ENCODE peak calls at places on chromosomes 2 and 18, in five cellular contexts. T, O, L, Q and N are unnamed samples.

GRCh38 chr18:43785145-43785544 is 507.9 kb upstream of the SYT4 start:
- DNase-seq in T (no peak), O (no peak), L (no peak), Q (no peak), N (no peak)

GRCh38 chr18:54358495-54358793 is 738 bp downstream of the C18orf54 start:
- DNase-seq in T (no peak), O (no peak), L (no peak), Q (peak), N (no peak)

GRCh38 chr18:58669731-58670379 is 1.4 kb upstream of the MALT1 start:
- DNase-seq in T (no peak), O (no peak), L (no peak), Q (peak), N (no peak)

GRCh38 chr2:63023444-63023843 is 27.2 kb upstream of the OTX1 start:
- DNase-seq in T (no peak), O (no peak), L (no peak), Q (peak), N (no peak)

GRCh38 chr2:170271340-170271739 is 93.4 kb downstream of the MYO3B start:
- DNase-seq in T (peak), O (no peak), L (no peak), Q (no peak), N (no peak)

GRCh38 chr18:77551055-77551454 is 301.4 kb downstream of the GALR1 start:
- DNase-seq in T (no peak), O (no peak), L (no peak), Q (no peak), N (no peak)

GRCh38 chr2:65539633-65540032 is 107.2 kb upstream of the SPRED2 start:
- DNase-seq in T (no peak), O (no peak), L (no peak), Q (no peak), N (no peak)

GRCh38 chr18:34820360-34820759 is 110.3 kb downstream of the DTNA start:
- DNase-seq in T (no peak), O (no peak), L (no peak), Q (no peak), N (no peak)

GRCh38 chr2:37061770-37062169 is 22.4 kb downstream of the HEATR5B start:
- DNase-seq in T (no peak), O (no peak), L (no peak), Q (no peak), N (no peak)

GRCh38 chr18:48292229-48292628 is 117.0 kb downstream of the ZBTB7C start:
- DNase-seq in T (no peak), O (no peak), L (no peak), Q (no peak), N (no peak)

GRCh38 chr2:62741954-62742722 is 36.6 kb downstream of the EHBP1 start:
- DNase-seq in T (no peak), O (no peak), L (no peak), Q (no peak), N (no peak)

GRCh38 chr18:32893915-32894314 is 121.1 kb upstream of the KLHL14 start:
- DNase-seq in T (no peak), O (no peak), L (no peak), Q (no peak), N (no peak)

GRCh38 chr18:32888311-32888710 is 115.5 kb upstream of the KLHL14 start:
- DNase-seq in T (no peak), O (no peak), L (no peak), Q (no peak), N (no peak)

GRCh38 chr18:32889620-32890593 is 117.1 kb upstream of the KLHL14 start:
- DNase-seq in T (no peak), O (no peak), L (no peak), Q (no peak), N (no peak)

GRCh38 chr18:32891130-32891529 is 118.3 kb upstream of the KLHL14 start:
- DNase-seq in T (no peak), O (no peak), L (no peak), Q (no peak), N (no peak)

DNA sequence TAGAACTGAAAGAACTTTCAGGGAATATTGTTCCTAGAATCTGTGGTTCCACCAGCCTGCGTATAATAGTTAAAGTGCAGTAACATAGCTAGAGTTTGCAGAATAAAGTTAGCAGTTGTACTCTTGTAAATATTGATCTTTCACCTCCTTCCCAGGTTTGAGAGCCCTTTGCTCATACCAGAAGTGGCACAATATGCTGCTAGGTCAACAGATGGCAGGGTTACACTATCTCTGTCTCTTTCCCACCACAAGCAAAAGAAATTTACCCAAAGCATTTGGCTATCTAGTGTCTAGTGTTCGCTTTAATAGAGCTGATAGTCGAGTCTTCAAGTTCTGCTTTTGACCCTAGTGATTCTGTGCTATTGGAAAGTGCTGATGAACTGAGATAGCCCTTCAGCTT is 119.0 kb upstream of the KLHL14 start:
- DNase-seq in T (no peak), O (no peak), L (no peak), Q (no peak), N (no peak)
- H3K27ac ChIP-seq in T (no peak), O (no peak), L (no peak), Q (no peak), N (no peak)

DNA sequence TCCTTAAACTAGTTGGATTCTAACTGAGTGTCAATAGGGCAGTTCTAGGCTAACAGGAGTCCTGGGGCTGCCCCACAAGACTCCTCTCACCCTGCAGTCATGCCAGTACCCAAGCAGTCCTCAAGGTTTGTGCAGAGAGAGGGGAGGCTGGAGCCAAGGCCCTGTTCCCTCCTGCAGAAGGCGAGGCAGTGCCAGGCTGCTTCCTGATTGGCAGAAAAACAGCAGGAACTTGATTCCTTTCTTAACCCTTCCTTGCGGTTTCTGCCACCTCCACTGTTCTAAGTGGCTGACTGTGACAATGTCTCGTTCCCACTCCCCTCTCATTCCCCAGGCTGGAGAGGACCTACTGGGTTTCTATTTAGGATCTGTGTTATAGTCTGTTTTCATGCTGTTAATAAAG is 75.3 kb downstream of the LPIN1 start:
- DNase-seq in T (no peak), O (no peak), L (no peak), Q (no peak), N (no peak)
- TF ChIP-seq POLR2A in T (no peak), O (no peak), L (no peak), Q (no peak), N (no peak)

GRCh38 chr2:239911630-239912071 is 113.5 kb downstream of the NDUFA10 start:
- DNase-seq in T (peak), O (no peak), L (no peak), Q (no peak), N (no peak)
- H3K27ac ChIP-seq in T (peak), O (peak), L (peak), Q (no peak), N (no peak)

DNA sequence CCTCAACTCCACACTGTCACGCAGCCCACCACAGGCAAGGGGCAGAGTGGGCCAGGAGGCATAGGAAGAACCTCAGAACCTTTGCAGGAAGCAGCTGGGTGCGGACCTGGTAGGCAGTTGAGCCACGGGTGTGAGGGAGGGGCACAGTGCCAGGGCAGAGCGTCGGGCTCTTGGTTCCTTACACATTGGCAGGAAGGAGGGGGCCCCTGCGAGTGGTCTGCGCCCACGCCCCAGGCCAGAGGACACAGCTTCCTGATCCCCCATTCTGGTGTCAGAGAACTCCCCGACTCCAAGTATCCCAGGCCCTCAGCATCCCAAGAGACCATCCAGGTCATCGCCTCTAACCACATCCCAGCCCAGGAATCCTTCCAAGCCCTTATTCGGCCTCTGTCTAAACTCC is 61.5 kb downstream of the TNS1 start:
- DNase-seq in T (peak), O (no peak), L (no peak), Q (no peak), N (no peak)
- TF ChIP-seq POLR2A in T (no peak), O (no peak), L (no peak), Q (no peak), N (no peak)

DNA sequence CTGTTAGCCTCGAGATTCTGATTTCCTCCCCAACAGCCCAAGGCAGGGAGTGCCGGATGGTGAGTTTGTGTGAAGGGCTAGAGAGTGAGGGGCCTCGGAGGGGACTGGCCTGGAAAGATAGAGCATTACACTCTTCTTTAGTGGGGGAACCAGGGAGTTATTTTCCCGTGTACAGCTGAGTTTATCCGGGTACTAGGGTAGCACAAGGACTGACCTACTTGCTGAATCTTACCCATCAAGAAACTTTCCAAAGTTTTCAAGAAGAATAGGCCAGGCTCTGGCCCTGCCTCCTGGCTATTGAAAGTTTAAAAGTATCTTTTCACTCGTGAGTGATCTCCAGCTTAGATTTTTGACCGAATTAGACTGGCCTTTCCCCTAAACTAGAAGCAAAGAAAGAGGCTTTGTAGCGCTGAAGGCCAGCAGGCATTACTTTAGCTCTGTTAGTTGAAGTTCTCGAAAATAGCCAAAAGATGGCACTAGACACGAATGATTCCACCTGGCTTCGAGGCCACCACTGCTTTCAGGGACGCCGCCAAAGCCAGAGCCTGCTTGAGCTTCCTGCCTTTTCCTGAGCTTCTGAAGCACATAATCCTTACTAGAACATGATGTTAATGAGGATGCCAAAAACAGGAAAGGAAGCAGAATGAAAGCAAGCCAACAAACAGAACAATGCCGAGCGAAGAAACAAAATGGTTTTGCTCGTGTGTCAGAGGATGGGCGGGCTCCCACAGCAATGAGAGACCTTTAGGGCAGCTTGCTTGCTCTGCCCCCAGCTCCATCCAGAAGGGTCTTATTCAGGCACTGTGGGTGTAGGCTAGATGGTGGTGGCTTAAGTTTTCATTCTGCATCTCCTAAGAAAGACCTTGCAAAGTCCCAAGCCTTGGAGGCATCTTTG is 55.8 kb downstream of the TSN start:
- DNase-seq in T (peak), O (no peak), L (peak), Q (peak), N (peak)
- H3K27ac ChIP-seq in T (peak), O (no peak), L (no peak), Q (no peak), N (no peak)

DNA sequence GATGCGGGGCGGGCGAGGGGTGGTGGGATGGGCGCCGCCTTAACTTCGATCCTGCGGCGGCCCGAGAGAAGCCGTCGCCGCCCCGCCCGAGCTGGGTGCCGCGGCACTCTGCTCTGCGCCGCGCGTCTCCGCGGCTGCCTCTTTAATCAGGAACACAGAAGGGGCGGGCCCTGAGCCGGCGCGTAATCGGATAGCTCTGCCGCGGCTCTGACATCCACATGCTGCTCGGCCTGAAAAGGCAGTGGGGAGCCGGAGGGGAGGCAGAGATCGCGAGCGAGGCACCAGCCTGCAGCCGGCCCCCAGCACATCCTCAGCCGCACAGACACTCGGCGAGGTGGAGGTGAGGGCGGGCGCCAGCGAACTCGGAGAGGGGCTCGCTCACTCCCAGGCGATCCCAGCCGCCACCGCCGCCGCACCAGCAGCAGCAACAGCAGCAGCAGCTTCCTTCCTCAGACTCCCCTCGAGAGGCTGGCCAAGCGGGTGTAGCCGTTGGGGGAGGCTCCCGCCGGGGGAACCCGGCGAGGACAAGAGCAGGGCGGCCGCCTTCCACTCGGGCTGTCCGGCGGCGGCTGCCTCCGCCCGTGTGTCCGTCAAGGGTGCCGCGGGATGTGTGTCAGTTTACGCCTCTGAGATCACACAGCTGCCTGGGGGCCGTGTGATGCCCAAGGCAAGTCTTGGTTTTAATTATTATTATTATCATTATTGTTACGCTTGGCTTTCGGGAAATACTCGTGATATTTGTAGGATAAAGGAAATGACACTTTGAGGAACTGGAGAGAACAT is at the start of gene NRP2:
- DNase-seq in T (peak), O (no peak), L (peak), Q (peak), N (peak)
- TF ChIP-seq POLR2A in T (no peak), O (peak), L (peak), Q (peak), N (peak)

GRCh38 chr2:60556998-60557955 is 3.8 kb upstream of the BCL11A start:
- DNase-seq in T (no peak), O (no peak), L (no peak), Q (no peak), N (no peak)
- H3K27ac ChIP-seq in T (no peak), O (peak), L (no peak), Q (no peak), N (no peak)

DNA sequence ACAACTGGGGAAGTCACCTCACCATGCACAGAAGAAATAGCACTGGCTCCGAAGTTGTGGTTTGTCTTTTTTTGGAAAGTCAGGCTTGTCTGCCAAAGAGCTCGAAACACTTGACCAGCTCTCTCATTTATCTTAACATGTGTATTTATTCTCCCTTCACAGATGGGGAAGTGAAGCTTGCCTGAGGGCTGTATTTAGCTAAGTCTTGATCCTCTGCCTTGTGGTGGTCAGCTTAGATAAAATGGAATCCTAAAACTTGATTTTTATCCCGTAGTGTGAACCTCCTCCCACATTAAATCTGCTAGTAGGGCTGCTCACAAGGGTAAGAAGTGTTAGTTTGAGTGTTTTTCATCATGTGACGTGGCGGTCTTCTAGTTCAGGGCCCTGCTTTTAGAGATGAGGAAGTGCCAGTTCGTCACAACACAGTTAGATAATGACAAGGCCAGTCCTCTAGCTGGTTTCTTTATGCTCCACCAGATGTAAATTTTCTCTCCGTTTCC is 89.7 kb downstream of the TMEM247 start:
- DNase-seq in T (peak), O (no peak), L (no peak), Q (peak), N (peak)
- TF ChIP-seq POLR2A in T (no peak), O (no peak), L (no peak), Q (no peak), N (no peak)

DNA sequence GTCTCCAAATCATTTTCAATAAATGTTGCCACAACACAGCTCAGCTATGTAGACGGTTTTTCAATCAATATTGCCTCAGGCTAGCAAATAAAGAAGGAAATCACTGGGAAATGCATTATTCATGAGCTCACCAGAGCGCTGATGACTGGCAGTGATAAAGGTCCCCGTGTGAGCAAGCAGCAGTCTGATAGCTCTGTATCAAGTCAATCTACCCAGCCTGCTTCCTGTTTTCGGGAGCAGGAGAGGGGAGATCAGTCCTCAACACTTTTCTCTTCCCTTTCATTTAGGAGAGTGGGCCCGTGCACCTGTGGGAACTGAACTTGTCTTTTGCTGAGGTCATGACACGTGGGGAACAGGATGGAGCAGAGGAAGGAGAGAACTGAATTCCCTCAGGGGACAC is 253.9 kb upstream of the SIX2 start:
- DNase-seq in T (no peak), O (no peak), L (no peak), Q (no peak), N (no peak)
- H3K27ac ChIP-seq in T (no peak), O (no peak), L (no peak), Q (no peak), N (no peak)

GRCh38 chr2:187263675-187264580 is 184.1 kb downstream of the CALCRL start:
- DNase-seq in T (no peak), O (no peak), L (no peak), Q (no peak), N (no peak)
- TF ChIP-seq POLR2A in T (no peak), O (no peak), L (no peak), Q (no peak), N (no peak)